ENCODE peak calls at places on chromosomes 3 and 15, in ten cellular contexts. C, V, N, I, T, F, J, Y, K and D are unnamed samples.

GRCh38 chr15:85685366-85685765 is 109.4 kb downstream of the KLHL25 start:
- DNase-seq in C (no peak), V (no peak), N (no peak), I (no peak), T (no peak), F (no peak), J (no peak), Y (no peak), K (no peak), D (no peak)

GRCh38 chr3:166446291-166446690 is 609.1 kb upstream of the BCHE start:
- DNase-seq in C (no peak), V (no peak), N (no peak), I (no peak), T (no peak), F (no peak), J (no peak), Y (no peak), K (no peak), D (no peak)

GRCh38 chr3:11211531-11212300 is 57.4 kb downstream of the HRH1 start:
- DNase-seq in C (peak), V (no peak), N (no peak), I (no peak), T (no peak), F (peak), J (no peak), Y (no peak), K (peak), D (no peak)

GRCh38 chr3:14289590-14290453 is 111.2 kb downstream of the LSM3 start:
- DNase-seq in C (no peak), V (peak), N (peak), I (peak), T (no peak), F (no peak), J (no peak), Y (no peak), K (no peak), D (no peak)

GRCh38 chr3:28553175-28553574 is 204.6 kb upstream of the AZI2 start:
- DNase-seq in C (no peak), V (no peak), N (no peak), I (no peak), T (no peak), F (no peak), J (no peak), Y (no peak), K (no peak), D (no peak)

GRCh38 chr3:142664819-142665218 is 59.0 kb upstream of the TRPC1 start:
- DNase-seq in C (no peak), V (no peak), N (no peak), I (peak), T (no peak), F (no peak), J (no peak), Y (no peak), K (no peak), D (no peak)

GRCh38 chr3:45929042-45929679 is 14.1 kb upstream of the CXCR6 start:
- DNase-seq in C (no peak), V (peak), N (peak), I (peak), T (no peak), F (peak), J (no peak), Y (no peak), K (peak), D (no peak)

GRCh38 chr3:127680146-127680661 is 7.5 kb downstream of the ABTB1 start:
- DNase-seq in C (peak), V (no peak), N (no peak), I (no peak), T (no peak), F (peak), J (no peak), Y (no peak), K (peak), D (no peak)

GRCh38 chr15:93027413-93027812 is 61.6 kb downstream of the RGMA start:
- DNase-seq in C (no peak), V (no peak), N (no peak), I (no peak), T (peak), F (peak), J (no peak), Y (no peak), K (no peak), D (no peak)

GRCh38 chr3:73661262-73661661 is 36.5 kb upstream of the PDZRN3 start:
- DNase-seq in C (no peak), V (no peak), N (no peak), I (no peak), T (no peak), F (no peak), J (no peak), Y (no peak), K (no peak), D (no peak)

GRCh38 chr15:29883126-29883525 is 60.9 kb upstream of the TJP1 start:
- DNase-seq in C (no peak), V (no peak), N (no peak), I (no peak), T (no peak), F (no peak), J (no peak), Y (no peak), K (no peak), D (no peak)

GRCh38 chr15:45425135-45425534 is 46.8 kb upstream of the GATM start:
- DNase-seq in C (no peak), V (no peak), N (no peak), I (no peak), T (no peak), F (no peak), J (no peak), Y (no peak), K (no peak), D (no peak)

GRCh38 chr3:38521391-38521987 is 25.3 kb downstream of the EXOG start:
- DNase-seq in C (peak), V (peak), N (peak), I (peak), T (no peak), F (no peak), J (no peak), Y (peak), K (peak), D (peak)

GRCh38 chr3:154151969-154152368 is 30.8 kb downstream of the ARHGEF26 start:
- DNase-seq in C (no peak), V (no peak), N (no peak), I (no peak), T (no peak), F (no peak), J (no peak), Y (no peak), K (no peak), D (no peak)

GRCh38 chr3:82685761-82686160 is 924.3 kb upstream of the GBE1 start:
- DNase-seq in C (no peak), V (no peak), N (no peak), I (no peak), T (no peak), F (no peak), J (no peak), Y (no peak), K (no peak), D (no peak)

GRCh38 chr3:125375950-125376679 is 990 bp upstream of the ZNF148 start:
- DNase-seq in C (no peak), V (peak), N (no peak), I (peak), T (no peak), F (no peak), J (no peak), Y (no peak), K (no peak), D (no peak)

GRCh38 chr3:5822843-5823242 is 635.3 kb downstream of the EDEM1 start:
- DNase-seq in C (no peak), V (no peak), N (no peak), I (no peak), T (no peak), F (no peak), J (no peak), Y (no peak), K (no peak), D (no peak)

GRCh38 chr15:57172925-57173324 is 203.4 kb upstream of the CGNL1 start:
- DNase-seq in C (no peak), V (no peak), N (no peak), I (no peak), T (no peak), F (no peak), J (no peak), Y (no peak), K (no peak), D (no peak)

GRCh38 chr15:69552057-69552815 is 99.6 kb downstream of the RPLP1 start:
- DNase-seq in C (no peak), V (no peak), N (no peak), I (no peak), T (no peak), F (no peak), J (no peak), Y (no peak), K (no peak), D (no peak)

GRCh38 chr3:182284793-182285192 is 508.5 kb upstream of the ATP11B start:
- DNase-seq in C (no peak), V (no peak), N (no peak), I (no peak), T (no peak), F (no peak), J (peak), Y (no peak), K (peak), D (no peak)

GRCh38 chr15:77504310-77504709 is 83.6 kb downstream of the HMG20A start:
- DNase-seq in C (no peak), V (no peak), N (peak), I (no peak), T (no peak), F (peak), J (no peak), Y (no peak), K (peak), D (peak)

GRCh38 chr3:187310954-187311470 is 19.5 kb upstream of the MASP1 start:
- DNase-seq in C (no peak), V (no peak), N (no peak), I (no peak), T (no peak), F (no peak), J (no peak), Y (no peak), K (no peak), D (no peak)

GRCh38 chr3:53794597-53794996 is 51.6 kb downstream of the CHDH start:
- DNase-seq in C (no peak), V (no peak), N (no peak), I (no peak), T (no peak), F (no peak), J (no peak), Y (no peak), K (no peak), D (no peak)

GRCh38 chr3:32963871-32964270 is 12.4 kb downstream of the CCR4 start:
- DNase-seq in C (no peak), V (no peak), N (no peak), I (no peak), T (no peak), F (no peak), J (no peak), Y (no peak), K (no peak), D (no peak)

GRCh38 chr15:78392430-78392829 is 45.6 kb upstream of the IREB2 start:
- DNase-seq in C (no peak), V (no peak), N (peak), I (no peak), T (no peak), F (no peak), J (no peak), Y (no peak), K (peak), D (no peak)

GRCh38 chr3:27349832-27350231 is 19.4 kb downstream of the NEK10 start:
- DNase-seq in C (no peak), V (no peak), N (no peak), I (no peak), T (no peak), F (no peak), J (no peak), Y (peak), K (no peak), D (no peak)
- TF ChIP-seq EP300 in C (no peak), V (no peak), N (no peak), I (no peak), T (no peak), F (no peak), J (no peak), Y (no peak), K (no peak), D (no peak)

GRCh38 chr3:194265996-194266657 is 85.0 kb downstream of the CPN2 start:
- DNase-seq in C (no peak), V (no peak), N (no peak), I (no peak), T (no peak), F (no peak), J (no peak), Y (no peak), K (peak), D (no peak)

GRCh38 chr3:194262345-194263305 is 88.5 kb downstream of the CPN2 start:
- DNase-seq in C (no peak), V (no peak), N (no peak), I (no peak), T (no peak), F (no peak), J (no peak), Y (no peak), K (no peak), D (no peak)

GRCh38 chr3:194266658-194267005 is 84.5 kb downstream of the CPN2 start:
- DNase-seq in C (no peak), V (no peak), N (no peak), I (no peak), T (no peak), F (no peak), J (no peak), Y (no peak), K (peak), D (no peak)

GRCh38 chr3:194267744-194268658 is 83.1 kb downstream of the CPN2 start:
- DNase-seq in C (peak), V (no peak), N (peak), I (peak), T (peak), F (peak), J (no peak), Y (no peak), K (no peak), D (no peak)

DNA sequence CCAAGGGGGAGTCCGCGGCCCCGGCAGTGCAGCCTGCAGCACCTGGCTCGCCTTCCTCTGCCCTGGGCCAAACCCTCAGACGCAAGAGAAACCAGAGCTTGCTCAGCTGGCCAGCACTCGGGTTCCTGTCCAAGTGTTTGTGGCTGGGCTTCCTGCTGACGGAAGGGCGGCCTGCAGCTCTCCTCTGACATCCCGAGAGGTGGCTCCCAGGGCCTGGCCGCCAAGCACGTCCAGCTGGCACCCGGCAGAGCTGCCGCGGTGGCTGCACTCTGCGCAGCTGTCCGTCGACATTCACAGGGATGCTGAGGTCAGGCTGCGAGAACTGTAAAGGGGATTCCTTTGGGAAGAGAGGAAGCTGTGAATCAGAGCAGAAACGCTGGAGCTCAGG is 85.6 kb downstream of the CPN2 start:
- DNase-seq in C (peak), V (no peak), N (peak), I (no peak), T (peak), F (peak), J (no peak), Y (no peak), K (peak), D (peak)
- TF ChIP-seq POLR2A in C (no peak), V (no peak), N (no peak), I (no peak), T (no peak), F (no peak), J (no peak), Y (no peak), K (no peak), D (no peak)

GRCh38 chr3:150830094-150830681 is 67.2 kb upstream of the SIAH2 start:
- DNase-seq in C (no peak), V (peak), N (no peak), I (peak), T (no peak), F (no peak), J (no peak), Y (no peak), K (no peak), D (no peak)
- TF ChIP-seq CTCF in C (no peak), V (peak), N (no peak), I (peak), T (no peak), F (no peak), J (no peak), Y (peak), K (no peak), D (no peak)

GRCh38 chr3:186172353-186172752 is 63.5 kb upstream of the ETV5 start:
- DNase-seq in C (no peak), V (no peak), N (no peak), I (no peak), T (no peak), F (no peak), J (no peak), Y (no peak), K (no peak), D (no peak)
- TF ChIP-seq EP300 in C (no peak), V (no peak), N (no peak), I (no peak), T (no peak), F (no peak), J (no peak), Y (no peak), K (no peak), D (no peak)

GRCh38 chr3:58486036-58486435 is 5.9 kb upstream of the KCTD6 start:
- DNase-seq in C (no peak), V (no peak), N (no peak), I (peak), T (no peak), F (no peak), J (no peak), Y (no peak), K (no peak), D (no peak)

GRCh38 chr3:58488962-58489361 is 2.9 kb upstream of the KCTD6 start:
- DNase-seq in C (no peak), V (no peak), N (no peak), I (no peak), T (no peak), F (no peak), J (no peak), Y (no peak), K (no peak), D (no peak)

GRCh38 chr3:58484722-58485069 is 7.2 kb upstream of the KCTD6 start:
- DNase-seq in C (no peak), V (no peak), N (no peak), I (no peak), T (no peak), F (no peak), J (no peak), Y (no peak), K (no peak), D (no peak)

GRCh38 chr3:58484049-58484721 is 7.7 kb upstream of the KCTD6 start:
- DNase-seq in C (no peak), V (no peak), N (no peak), I (no peak), T (no peak), F (no peak), J (no peak), Y (no peak), K (no peak), D (no peak)

GRCh38 chr3:58487140-58487886 is 4.6 kb upstream of the KCTD6 start:
- DNase-seq in C (no peak), V (peak), N (no peak), I (no peak), T (no peak), F (no peak), J (no peak), Y (no peak), K (no peak), D (no peak)
- TF ChIP-seq POLR2A in C (no peak), V (no peak), N (no peak), I (no peak), T (no peak), F (no peak), J (no peak), Y (no peak), K (no peak), D (no peak)